ENCODE peak calls at places on chromosomes 4 and X, in six cellular contexts. One of them, this sample, is unnamed.

GRCh38 chr4:2931765-2932560 is 31.2 kb downstream of the NOP14 start:
- DNase-seq in right lobe of liver: peak; percentile 65
- DNase-seq in foreskin fibroblast: no peak
- DNase-seq in transverse colon: peak; percentile 61
- DNase-seq in endothelial cell: peak; percentile 45
- DNase-seq in PC-3: no peak
- DNase-seq in this sample: peak; percentile 80

GRCh38 chr4:26194764-26195163 is 126.0 kb upstream of the RBPJ start:
- DNase-seq in right lobe of liver: no peak
- DNase-seq in foreskin fibroblast: no peak
- DNase-seq in transverse colon: no peak
- DNase-seq in endothelial cell: no peak
- DNase-seq in PC-3: no peak
- DNase-seq in this sample: no peak

GRCh38 chr4:17111959-17112659 is 213.7 kb upstream of the LDB2 start:
- DNase-seq in right lobe of liver: no peak
- DNase-seq in foreskin fibroblast: peak; percentile 21
- DNase-seq in transverse colon: no peak
- DNase-seq in endothelial cell: peak; percentile 61
- DNase-seq in PC-3: no peak
- DNase-seq in this sample: peak; percentile 6

GRCh38 chr4:156084312-156084811 is 130.7 kb upstream of the CTSO start:
- DNase-seq in right lobe of liver: no peak
- DNase-seq in foreskin fibroblast: no peak
- DNase-seq in transverse colon: no peak
- DNase-seq in endothelial cell: no peak
- DNase-seq in PC-3: no peak
- DNase-seq in this sample: no peak

GRCh38 chrX:124346064-124346876 is at the start of gene SH2D1A:
- DNase-seq in right lobe of liver: no peak
- DNase-seq in foreskin fibroblast: no peak
- DNase-seq in transverse colon: no peak
- DNase-seq in endothelial cell: no peak
- DNase-seq in PC-3: no peak
- DNase-seq in this sample: no peak

GRCh38 chrX:107450823-107451509 is 1.5 kb downstream of the FRMPD3 start:
- DNase-seq in right lobe of liver: no peak
- DNase-seq in foreskin fibroblast: no peak
- DNase-seq in transverse colon: no peak
- DNase-seq in endothelial cell: peak; percentile 46
- DNase-seq in PC-3: no peak
- DNase-seq in this sample: peak; percentile 22

GRCh38 chr4:92809381-92809780 is 505.6 kb downstream of the GRID2 start:
- DNase-seq in right lobe of liver: no peak
- DNase-seq in foreskin fibroblast: no peak
- DNase-seq in transverse colon: no peak
- DNase-seq in endothelial cell: no peak
- DNase-seq in PC-3: no peak
- DNase-seq in this sample: no peak

GRCh38 chr4:17109126-17109525 is 210.7 kb upstream of the LDB2 start:
- DNase-seq in right lobe of liver: no peak
- DNase-seq in foreskin fibroblast: peak; percentile 82
- DNase-seq in transverse colon: no peak
- DNase-seq in endothelial cell: no peak
- DNase-seq in PC-3: no peak
- DNase-seq in this sample: no peak

GRCh38 chr4:13483142-13484044 is 747 bp downstream of the RAB28 start:
- DNase-seq in right lobe of liver: no peak
- DNase-seq in foreskin fibroblast: peak; percentile 81
- DNase-seq in transverse colon: peak; percentile 36
- DNase-seq in endothelial cell: peak; percentile 51
- DNase-seq in PC-3: peak; percentile 32
- DNase-seq in this sample: no peak

GRCh38 chr4:20890752-20891151 is 190.5 kb downstream of the PACRGL start:
- DNase-seq in right lobe of liver: no peak
- DNase-seq in foreskin fibroblast: peak; percentile 28
- DNase-seq in transverse colon: no peak
- DNase-seq in endothelial cell: no peak
- DNase-seq in PC-3: no peak
- DNase-seq in this sample: no peak

GRCh38 chr4:176433983-176434382 is 114.2 kb downstream of the SPCS3 start:
- DNase-seq in right lobe of liver: no peak
- DNase-seq in foreskin fibroblast: no peak
- DNase-seq in transverse colon: no peak
- DNase-seq in endothelial cell: no peak
- DNase-seq in PC-3: no peak
- DNase-seq in this sample: no peak

GRCh38 chr4:96136056-96136455 is 296.2 kb downstream of the PDHA2 start:
- DNase-seq in right lobe of liver: no peak
- DNase-seq in foreskin fibroblast: no peak
- DNase-seq in transverse colon: no peak
- DNase-seq in endothelial cell: no peak
- DNase-seq in PC-3: no peak
- DNase-seq in this sample: no peak

GRCh38 chr4:138875886-138876608 is 139.5 kb upstream of the NOCT start:
- DNase-seq in right lobe of liver: no peak
- DNase-seq in foreskin fibroblast: peak; percentile 63
- DNase-seq in transverse colon: no peak
- DNase-seq in endothelial cell: no peak
- DNase-seq in PC-3: peak; percentile 58
- DNase-seq in this sample: no peak

GRCh38 chr4:4845027-4845426 is 14.4 kb upstream of the MSX1 start:
- DNase-seq in right lobe of liver: no peak
- DNase-seq in foreskin fibroblast: no peak
- DNase-seq in transverse colon: no peak
- DNase-seq in endothelial cell: no peak
- DNase-seq in PC-3: no peak
- DNase-seq in this sample: no peak

GRCh38 chr4:100872811-100873210 is 355.0 kb upstream of the EMCN start:
- DNase-seq in right lobe of liver: no peak
- DNase-seq in foreskin fibroblast: no peak
- DNase-seq in transverse colon: no peak
- DNase-seq in endothelial cell: no peak
- DNase-seq in PC-3: no peak
- DNase-seq in this sample: no peak

GRCh38 chr4:47410271-47410670 is 53.2 kb downstream of the COMMD8 start:
- DNase-seq in right lobe of liver: no peak
- DNase-seq in foreskin fibroblast: no peak
- DNase-seq in transverse colon: no peak
- DNase-seq in endothelial cell: no peak
- DNase-seq in PC-3: no peak
- DNase-seq in this sample: no peak

GRCh38 chr4:24912252-24913098 is at the start of gene CCDC149:
- DNase-seq in right lobe of liver: peak; percentile 93
- DNase-seq in foreskin fibroblast: peak; percentile 86
- DNase-seq in transverse colon: peak; percentile 78
- DNase-seq in endothelial cell: peak; percentile 63
- DNase-seq in PC-3: peak; percentile 79
- DNase-seq in this sample: peak; percentile 58

GRCh38 chr4:105422207-105422920 is 51.5 kb downstream of the PPA2 start:
- DNase-seq in right lobe of liver: no peak
- DNase-seq in foreskin fibroblast: no peak
- DNase-seq in transverse colon: no peak
- DNase-seq in endothelial cell: no peak
- DNase-seq in PC-3: no peak
- DNase-seq in this sample: no peak

GRCh38 chrX:45264865-45265264 is 64.2 kb upstream of the DIPK2B start:
- DNase-seq in right lobe of liver: no peak
- DNase-seq in foreskin fibroblast: peak; percentile 2
- DNase-seq in transverse colon: no peak
- DNase-seq in endothelial cell: no peak
- DNase-seq in PC-3: no peak
- DNase-seq in this sample: no peak

GRCh38 chr4:110396963-110397362 is 79.0 kb upstream of the ENPEP start:
- DNase-seq in right lobe of liver: no peak
- DNase-seq in foreskin fibroblast: no peak
- DNase-seq in transverse colon: no peak
- DNase-seq in endothelial cell: no peak
- DNase-seq in PC-3: no peak
- DNase-seq in this sample: no peak

GRCh38 chr4:134089885-134090284 is 111.7 kb downstream of the PABPC4L start:
- DNase-seq in right lobe of liver: no peak
- DNase-seq in foreskin fibroblast: no peak
- DNase-seq in transverse colon: no peak
- DNase-seq in endothelial cell: no peak
- DNase-seq in PC-3: no peak
- DNase-seq in this sample: no peak

GRCh38 chrX:38986586-38986985 is 185.3 kb downstream of the MID1IP1 start:
- DNase-seq in right lobe of liver: no peak
- DNase-seq in foreskin fibroblast: no peak
- DNase-seq in transverse colon: no peak
- DNase-seq in endothelial cell: peak; percentile 2
- DNase-seq in PC-3: no peak
- DNase-seq in this sample: no peak

GRCh38 chr4:151854731-151855130 is 93.9 kb upstream of the GATB start:
- DNase-seq in right lobe of liver: no peak
- DNase-seq in foreskin fibroblast: peak; percentile 20
- DNase-seq in transverse colon: no peak
- DNase-seq in endothelial cell: no peak
- DNase-seq in PC-3: no peak
- DNase-seq in this sample: no peak

GRCh38 chrX:78329486-78329885 is 2.1 kb upstream of the CYSLTR1 start:
- DNase-seq in right lobe of liver: no peak
- DNase-seq in foreskin fibroblast: peak; percentile 14
- DNase-seq in transverse colon: peak; percentile 14
- DNase-seq in endothelial cell: no peak
- DNase-seq in PC-3: no peak
- DNase-seq in this sample: no peak

GRCh38 chr4:53055716-53056413 is 193.7 kb downstream of the RASL11B start:
- DNase-seq in right lobe of liver: no peak
- DNase-seq in foreskin fibroblast: peak; percentile 4
- DNase-seq in transverse colon: no peak
- DNase-seq in endothelial cell: no peak
- DNase-seq in PC-3: no peak
- DNase-seq in this sample: no peak

GRCh38 chr4:82561745-82562552 is at the start of gene TMEM150C:
- DNase-seq in right lobe of liver: peak; percentile 57
- DNase-seq in foreskin fibroblast: peak; percentile 44
- DNase-seq in transverse colon: peak; percentile 22
- DNase-seq in endothelial cell: peak; percentile 55
- DNase-seq in PC-3: peak; percentile 5
- DNase-seq in this sample: peak; percentile 44

GRCh38 chr4:75505630-75506029 is 8.6 kb downstream of the RCHY1 start:
- DNase-seq in right lobe of liver: no peak
- DNase-seq in foreskin fibroblast: no peak
- DNase-seq in transverse colon: no peak
- DNase-seq in endothelial cell: no peak
- DNase-seq in PC-3: no peak
- DNase-seq in this sample: no peak
- TF ChIP-seq CTCF in right lobe of liver: no peak
- TF ChIP-seq CTCF in foreskin fibroblast: no peak
- TF ChIP-seq CTCF in transverse colon: no peak
- TF ChIP-seq CTCF in endothelial cell: no peak
- TF ChIP-seq CTCF in PC-3: no peak
- TF ChIP-seq CTCF in this sample: no peak

GRCh38 chrX:118679290-118679689 is 48.1 kb upstream of the IL13RA1 start:
- DNase-seq in right lobe of liver: no peak
- DNase-seq in foreskin fibroblast: no peak
- DNase-seq in transverse colon: no peak
- DNase-seq in endothelial cell: peak; percentile 3
- DNase-seq in PC-3: no peak
- DNase-seq in this sample: no peak
- TF ChIP-seq CTCF in right lobe of liver: no peak
- TF ChIP-seq CTCF in foreskin fibroblast: no peak
- TF ChIP-seq CTCF in transverse colon: no peak
- TF ChIP-seq CTCF in endothelial cell: no peak
- TF ChIP-seq CTCF in PC-3: no peak
- TF ChIP-seq CTCF in this sample: no peak

GRCh38 chr4:84481879-84482245 is 17.2 kb downstream of the NKX6-1 start:
- DNase-seq in right lobe of liver: no peak
- DNase-seq in foreskin fibroblast: no peak
- DNase-seq in transverse colon: no peak
- DNase-seq in endothelial cell: no peak
- DNase-seq in PC-3: no peak
- DNase-seq in this sample: no peak

GRCh38 chr4:84484274-84484673 is 14.8 kb downstream of the NKX6-1 start:
- DNase-seq in right lobe of liver: no peak
- DNase-seq in foreskin fibroblast: no peak
- DNase-seq in transverse colon: no peak
- DNase-seq in endothelial cell: no peak
- DNase-seq in PC-3: no peak
- DNase-seq in this sample: no peak

GRCh38 chr4:84483738-84484137 is 15.4 kb downstream of the NKX6-1 start:
- DNase-seq in right lobe of liver: no peak
- DNase-seq in foreskin fibroblast: no peak
- DNase-seq in transverse colon: no peak
- DNase-seq in endothelial cell: no peak
- DNase-seq in PC-3: no peak
- DNase-seq in this sample: no peak

GRCh38 chr4:84481077-84481878 is 17.8 kb downstream of the NKX6-1 start:
- DNase-seq in right lobe of liver: no peak
- DNase-seq in foreskin fibroblast: no peak
- DNase-seq in transverse colon: no peak
- DNase-seq in endothelial cell: no peak
- DNase-seq in PC-3: no peak
- DNase-seq in this sample: no peak

DNA sequence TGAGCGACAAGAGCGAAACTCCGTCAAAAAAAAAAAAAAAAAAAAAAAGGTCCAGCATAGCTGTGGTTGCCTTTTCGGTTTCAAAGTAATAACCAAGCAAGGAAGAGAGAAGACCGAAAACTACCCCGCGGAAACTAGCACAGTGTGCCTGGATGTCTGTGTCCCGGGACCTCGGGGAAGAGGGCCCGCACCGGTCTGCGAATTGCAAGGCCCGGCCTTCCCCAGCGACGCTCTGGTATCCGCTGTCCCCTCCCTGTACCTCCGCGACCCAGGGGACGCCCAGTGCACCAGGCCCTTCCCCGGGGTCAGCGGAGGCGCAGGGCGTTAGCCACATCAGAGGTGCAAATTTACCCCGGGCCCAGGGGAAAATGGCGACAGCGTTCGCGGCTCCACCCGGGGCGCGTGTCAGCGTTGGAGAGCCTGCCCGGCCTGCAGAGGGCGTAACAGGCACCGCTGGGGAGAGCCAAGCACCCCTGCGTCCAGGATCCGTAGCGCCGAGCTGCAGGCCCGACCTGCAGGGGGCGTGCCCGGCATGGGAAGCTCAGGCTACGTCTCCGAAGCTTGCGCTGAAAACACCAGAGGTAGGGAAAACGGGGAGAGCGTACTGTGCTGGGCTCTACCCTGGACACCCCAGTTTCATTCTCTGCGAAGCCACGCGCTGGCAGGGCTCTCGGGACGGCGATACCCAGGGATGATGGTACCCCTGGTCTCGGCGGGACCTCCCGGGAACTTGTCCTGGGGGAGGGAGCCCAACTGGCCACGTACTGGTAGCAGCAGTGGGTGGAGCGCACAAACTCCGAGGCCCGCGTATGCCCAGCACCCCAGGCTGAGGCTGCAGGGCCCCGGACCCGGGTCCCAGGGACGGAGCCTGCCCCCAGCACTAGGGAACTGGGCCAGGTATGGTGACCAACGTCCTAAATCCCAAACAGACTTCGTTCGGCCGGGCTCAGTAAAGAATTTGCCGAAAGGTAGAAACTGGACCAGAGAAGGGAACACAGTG is 16.2 kb downstream of the NKX6-1 start:
- DNase-seq in right lobe of liver: no peak
- DNase-seq in foreskin fibroblast: peak; percentile 29
- DNase-seq in transverse colon: peak; percentile 64
- DNase-seq in endothelial cell: peak; percentile 88
- DNase-seq in PC-3: no peak
- DNase-seq in this sample: no peak
- TF ChIP-seq CTCF in right lobe of liver: peak; percentile 52
- TF ChIP-seq CTCF in foreskin fibroblast: peak; percentile 22
- TF ChIP-seq CTCF in transverse colon: peak; percentile 53
- TF ChIP-seq CTCF in endothelial cell: peak; percentile 86
- TF ChIP-seq CTCF in PC-3: no peak
- TF ChIP-seq CTCF in this sample: no peak

GRCh38 chrX:74423289-74423985 is 2.1 kb downstream of the SLC16A2 start:
- DNase-seq in right lobe of liver: no peak
- DNase-seq in foreskin fibroblast: no peak
- DNase-seq in transverse colon: no peak
- DNase-seq in endothelial cell: no peak
- DNase-seq in PC-3: no peak
- DNase-seq in this sample: no peak
- TF ChIP-seq CTCF in right lobe of liver: no peak
- TF ChIP-seq CTCF in foreskin fibroblast: no peak
- TF ChIP-seq CTCF in transverse colon: no peak
- TF ChIP-seq CTCF in endothelial cell: no peak
- TF ChIP-seq CTCF in PC-3: no peak
- TF ChIP-seq CTCF in this sample: no peak

This sample was measured in GM13976.